ENCODE peak calls at places on chromosomes 6 and 20, in four cellular contexts. L is H1, R is H9, M is mesendoderm. W is an unnamed sample.

GRCh38 chr6:51450248-51450957 is 631.7 kb downstream of the TFAP2B start:
- DNase-seq in L (no peak), R (no peak), M (no peak), W (no peak)

GRCh38 chr6:46998436-46999017 is 43.6 kb downstream of the ADGRF1 start:
- DNase-seq in L (no peak), R (no peak), M (no peak), W (no peak)

GRCh38 chr6:159941286-159942113 is 27.4 kb upstream of the IGF2R start:
- DNase-seq in L (no peak), R (no peak), M (peak; percentile 40), W (peak; percentile 57)

GRCh38 chr6:54700158-54700557 is 146.4 kb upstream of the FAM83B start:
- DNase-seq in L (no peak), R (no peak), M (no peak), W (no peak)

GRCh38 chr6:21595951-21596378 is 2.4 kb downstream of the SOX4 start:
- DNase-seq in L (no peak), R (no peak), M (peak; percentile 69), W (no peak)

GRCh38 chr6:100281471-100281878 is 183.2 kb downstream of the SIM1 start:
- DNase-seq in L (no peak), R (peak; percentile 75), M (peak; percentile 54), W (no peak)

GRCh38 chr20:56200456-56200855 is 48.1 kb upstream of the MC3R start:
- DNase-seq in L (no peak), R (no peak), M (peak; percentile 59), W (no peak)

GRCh38 chr6:142796571-142796970 is 148.4 kb downstream of the HIVEP2 start:
- DNase-seq in L (no peak), R (no peak), M (no peak), W (peak; percentile 40)

GRCh38 chr6:144284753-144285547 is at the start of gene UTRN:
- DNase-seq in L (no peak), R (peak; percentile 88), M (peak; percentile 94), W (peak; percentile 79)

GRCh38 chr6:114989279-114989964 is 646.6 kb upstream of the HS3ST5 start:
- DNase-seq in L (no peak), R (no peak), M (no peak), W (no peak)
- H4K5ac ChIP-seq in L (no peak overlapping the region), R (no peak overlapping the region), M (no peak overlapping the region), W (no peak overlapping the region)

GRCh38 chr20:57439993-57440392 is 48.8 kb downstream of the RBM38 start:
- DNase-seq in L (no peak), R (no peak), M (no peak), W (no peak)
- H3K4ac ChIP-seq in L (no peak overlapping the region), R (no peak overlapping the region), M (no peak overlapping the region), W (no peak overlapping the region)

GRCh38 chr6:167842457-167842856 is 15.7 kb downstream of the AFDN start:
- DNase-seq in L (no peak), R (no peak), M (no peak), W (no peak)
- H4K5ac ChIP-seq in L (no peak overlapping the region), R (no peak overlapping the region), M (no peak overlapping the region), W (no peak overlapping the region)

GRCh38 chr20:35711588-35712209 is 12.5 kb downstream of the ROMO1 start:
- DNase-seq in L (no peak), R (no peak), M (no peak), W (no peak)
- H3K4ac ChIP-seq in L (no peak overlapping the region), R (no peak overlapping the region), M (no peak overlapping the region), W (no peak overlapping the region)

GRCh38 chr6:52475307-52475706 is 55.2 kb downstream of the EFHC1 start:
- DNase-seq in L (no peak), R (no peak), M (no peak), W (no peak)
- H4K5ac ChIP-seq in L (no peak overlapping the region), R (no peak overlapping the region), M (no peak overlapping the region), W (no peak overlapping the region)

GRCh38 chr6:135053433-135053832 is 1.2 kb downstream of the HBS1L start:
- DNase-seq in L (no peak), R (no peak), M (no peak), W (no peak)

GRCh38 chr6:135056632-135057031 is 2.0 kb upstream of the HBS1L start:
- DNase-seq in L (no peak), R (no peak), M (no peak), W (no peak)

GRCh38 chr6:135052939-135053338 is 1.7 kb downstream of the HBS1L start:
- DNase-seq in L (no peak), R (no peak), M (peak; percentile 46), W (no peak)

GRCh38 chr6:135054238-135054574 is 416 bp downstream of the HBS1L start:
- DNase-seq in L (no peak), R (no peak), M (no peak), W (peak; percentile 8)

DNA sequence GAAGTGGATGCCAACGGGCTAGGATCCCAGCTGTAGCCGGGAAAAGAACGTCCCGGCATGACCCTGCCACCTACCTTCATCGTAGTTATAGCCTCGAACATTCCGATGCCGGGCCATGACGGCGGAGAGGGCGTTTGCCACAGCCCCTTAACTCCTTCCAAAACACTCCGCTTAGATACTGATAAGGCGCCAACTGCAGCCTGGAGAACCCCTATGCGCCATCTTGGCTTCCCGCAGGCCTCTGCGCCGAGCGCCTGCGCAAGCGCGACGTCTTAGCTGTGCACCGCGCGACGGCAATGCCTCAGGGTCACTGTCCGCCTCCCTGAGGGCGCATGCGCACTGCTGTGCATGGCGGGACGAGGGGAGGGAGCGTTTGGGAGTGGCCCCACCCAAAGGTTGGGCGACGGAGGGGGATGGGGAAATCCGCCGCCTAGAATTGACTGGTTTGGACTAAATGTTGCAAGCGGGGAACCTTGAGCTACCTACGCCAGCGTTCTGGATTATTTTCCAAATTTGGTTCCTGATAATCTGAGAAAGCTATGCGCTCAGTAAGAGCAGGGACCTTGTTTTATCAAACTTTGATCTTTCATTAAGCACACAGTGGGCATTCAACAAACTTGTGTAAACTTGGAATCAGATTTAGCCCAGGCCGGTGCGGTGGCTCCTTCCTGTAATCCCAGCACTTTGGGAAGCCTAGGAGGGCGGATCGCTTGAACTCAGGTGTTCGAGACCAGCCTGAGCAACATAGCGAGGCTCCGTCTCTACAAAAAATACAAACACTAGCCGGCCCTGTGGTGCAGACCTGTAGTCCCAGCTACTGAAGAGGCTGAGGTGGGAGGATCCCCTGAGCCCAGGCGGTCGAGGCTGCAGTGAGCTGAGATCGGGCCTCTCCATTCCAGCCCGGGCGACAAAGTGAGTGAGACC is at the start of gene HBS1L:
- DNase-seq in L (peak; percentile 97), R (peak; percentile 97), M (peak; percentile 99), W (peak; percentile 97)
- H3K4ac ChIP-seq in L (no peak within 1 kb of the TSS), R (no peak within 1 kb of the TSS), M (peak within 1 kb of the TSS; percentile 48), W (peak within 1 kb of the TSS; percentile 94)